ENCODE peak calls at places on chromosomes 5 and 9, in six cellular contexts. One of them, this sample, is unnamed.

GRCh38 chr5:151825445-151825844 is 53.7 kb downstream of the G3BP1 start:
- DNase-seq in hippocampal formation: peak
- DNase-seq in NCI-H1092: no peak
- DNase-seq in transverse colon: peak
- DNase-seq in ELR: peak
- DNase-seq in astrocyte of the spinal cord: peak
- DNase-seq in this sample: peak

GRCh38 chr9:98540476-98540875 is 168.3 kb downstream of the GABBR2 start:
- DNase-seq in hippocampal formation: no peak
- DNase-seq in NCI-H1092: no peak
- DNase-seq in transverse colon: no peak
- DNase-seq in ELR: no peak
- DNase-seq in astrocyte of the spinal cord: no peak
- DNase-seq in this sample: no peak

GRCh38 chr9:112810696-112811490 is 60.3 kb downstream of the SNX30 start:
- DNase-seq in hippocampal formation: no peak
- DNase-seq in NCI-H1092: no peak
- DNase-seq in transverse colon: no peak
- DNase-seq in ELR: no peak
- DNase-seq in astrocyte of the spinal cord: no peak
- DNase-seq in this sample: no peak

GRCh38 chr5:41406424-41406823 is 104.0 kb downstream of the PLCXD3 start:
- DNase-seq in hippocampal formation: no peak
- DNase-seq in NCI-H1092: no peak
- DNase-seq in transverse colon: no peak
- DNase-seq in ELR: no peak
- DNase-seq in astrocyte of the spinal cord: no peak
- DNase-seq in this sample: no peak

GRCh38 chr5:166436857-166437256 is 1854.6 kb upstream of the WWC1 start:
- DNase-seq in hippocampal formation: no peak
- DNase-seq in NCI-H1092: no peak
- DNase-seq in transverse colon: no peak
- DNase-seq in ELR: no peak
- DNase-seq in astrocyte of the spinal cord: peak
- DNase-seq in this sample: no peak

GRCh38 chr5:54115768-54116403 is 194.5 kb downstream of the ARL15 start:
- DNase-seq in hippocampal formation: no peak
- DNase-seq in NCI-H1092: no peak
- DNase-seq in transverse colon: no peak
- DNase-seq in ELR: peak
- DNase-seq in astrocyte of the spinal cord: no peak
- DNase-seq in this sample: no peak

GRCh38 chr9:22649384-22649783 is 202.8 kb downstream of the DMRTA1 start:
- DNase-seq in hippocampal formation: no peak
- DNase-seq in NCI-H1092: no peak
- DNase-seq in transverse colon: no peak
- DNase-seq in ELR: no peak
- DNase-seq in astrocyte of the spinal cord: no peak
- DNase-seq in this sample: no peak

GRCh38 chr5:172830876-172831662 is 3.0 kb upstream of the ERGIC1 start:
- DNase-seq in hippocampal formation: no peak
- DNase-seq in NCI-H1092: no peak
- DNase-seq in transverse colon: no peak
- DNase-seq in ELR: peak
- DNase-seq in astrocyte of the spinal cord: peak
- DNase-seq in this sample: no peak

GRCh38 chr9:110291921-110292575 is 35.7 kb upstream of the TXN start:
- DNase-seq in hippocampal formation: no peak
- DNase-seq in NCI-H1092: no peak
- DNase-seq in transverse colon: no peak
- DNase-seq in ELR: no peak
- DNase-seq in astrocyte of the spinal cord: no peak
- DNase-seq in this sample: no peak

GRCh38 chr5:139982157-139982974 is 60.7 kb downstream of the NRG2 start:
- DNase-seq in hippocampal formation: no peak
- DNase-seq in NCI-H1092: no peak
- DNase-seq in transverse colon: peak
- DNase-seq in ELR: peak
- DNase-seq in astrocyte of the spinal cord: peak
- DNase-seq in this sample: peak

GRCh38 chr5:156147251-156147947 is 179.6 kb upstream of the SGCD start:
- DNase-seq in hippocampal formation: no peak
- DNase-seq in NCI-H1092: no peak
- DNase-seq in transverse colon: no peak
- DNase-seq in ELR: no peak
- DNase-seq in astrocyte of the spinal cord: no peak
- DNase-seq in this sample: no peak

GRCh38 chr5:9714187-9714586 is 84.0 kb upstream of the TAS2R1 start:
- DNase-seq in hippocampal formation: no peak
- DNase-seq in NCI-H1092: no peak
- DNase-seq in transverse colon: no peak
- DNase-seq in ELR: peak
- DNase-seq in astrocyte of the spinal cord: no peak
- DNase-seq in this sample: no peak

GRCh38 chr5:34597034-34597433 is 59.1 kb upstream of the RAI14 start:
- DNase-seq in hippocampal formation: no peak
- DNase-seq in NCI-H1092: no peak
- DNase-seq in transverse colon: no peak
- DNase-seq in ELR: peak
- DNase-seq in astrocyte of the spinal cord: no peak
- DNase-seq in this sample: no peak

GRCh38 chr5:119578937-119579336 is 50.4 kb upstream of the FAM170A start:
- DNase-seq in hippocampal formation: no peak
- DNase-seq in NCI-H1092: no peak
- DNase-seq in transverse colon: no peak
- DNase-seq in ELR: peak
- DNase-seq in astrocyte of the spinal cord: no peak
- DNase-seq in this sample: no peak

GRCh38 chr5:152688561-152689274 is 283.6 kb upstream of the NMUR2 start:
- DNase-seq in hippocampal formation: peak
- DNase-seq in NCI-H1092: no peak
- DNase-seq in transverse colon: no peak
- DNase-seq in ELR: peak
- DNase-seq in astrocyte of the spinal cord: peak
- DNase-seq in this sample: peak

GRCh38 chr5:122163151-122164069 is 34.1 kb downstream of the ZNF474 start:
- DNase-seq in hippocampal formation: no peak
- DNase-seq in NCI-H1092: no peak
- DNase-seq in transverse colon: no peak
- DNase-seq in ELR: peak
- DNase-seq in astrocyte of the spinal cord: peak
- DNase-seq in this sample: no peak